ENCODE peak calls at places on chromosomes 6 and 20, in ten cellular contexts. V is hepatocyte, P is PC-3, M is GM23248, D is HCT116, G is PC-9, T is OCI-LY7, N is GM23338, Y is Karpas-422, F is SK-N-SH. B is an unnamed sample.

GRCh38 chr6:168098431-168098861 is 19.4 kb upstream of the FRMD1 start:
- DNase-seq in V (no peak), P (no peak), M (no peak), D (no peak), G (no peak), T (no peak), N (no peak), Y (no peak), F (no peak), B (no peak)

GRCh38 chr6:81487489-81487888 is 265.0 kb downstream of the TENT5A start:
- DNase-seq in V (peak; percentile 7), P (no peak), M (no peak), D (no peak), G (no peak), T (no peak), N (peak; percentile 4), Y (no peak), F (no peak), B (no peak)

GRCh38 chr20:33685328-33686007 is 717 bp downstream of the E2F1 start:
- DNase-seq in V (peak; percentile 74), P (peak; percentile 40), M (peak; percentile 60), D (no peak), G (peak; percentile 44), T (peak; percentile 98), N (peak; percentile 64), Y (peak; percentile 96), F (peak; percentile 80), B (peak; percentile 87)

GRCh38 chr6:17562636-17563035 is 37.5 kb upstream of the FAM8A1 start:
- DNase-seq in V (no peak), P (no peak), M (no peak), D (no peak), G (no peak), T (no peak), N (no peak), Y (no peak), F (no peak), B (no peak)

GRCh38 chr6:82775361-82775760 is 290.3 kb downstream of the UBE3D start:
- DNase-seq in V (no peak), P (peak; percentile 12), M (peak; percentile 39), D (no peak), G (no peak), T (no peak), N (no peak), Y (no peak), F (no peak), B (no peak)

GRCh38 chr20:52959125-52959524 is 13.0 kb upstream of the TSHZ2 start:
- DNase-seq in V (peak; percentile 32), P (no peak), M (no peak), D (no peak), G (no peak), T (peak; percentile 76), N (peak; percentile 44), Y (no peak), F (peak; percentile 78), B (no peak)

GRCh38 chr20:41185013-41185757 is 47.8 kb downstream of the PLCG1 start:
- DNase-seq in V (peak; percentile 1), P (no peak), M (no peak), D (no peak), G (no peak), T (no peak), N (no peak), Y (no peak), F (peak; percentile 52), B (no peak)

GRCh38 chr6:130362128-130362527 is 3.7 kb upstream of the TMEM200A start:
- DNase-seq in V (peak; percentile 57), P (peak; percentile 31), M (no peak), D (no peak), G (no peak), T (no peak), N (peak; percentile 68), Y (no peak), F (no peak), B (no peak)

GRCh38 chr20:63829943-63830820 is 882 bp downstream of the ZBTB46 start:
- DNase-seq in V (peak; percentile 38), P (no peak), M (peak; percentile 39), D (no peak), G (no peak), T (no peak), N (peak; percentile 61), Y (no peak), F (peak; percentile 78), B (no peak)

GRCh38 chr20:63273635-63274380 is 1.2 kb downstream of the ARFGAP1 start:
- DNase-seq in V (peak; percentile 74), P (peak; percentile 69), M (peak; percentile 92), D (no peak), G (peak; percentile 28), T (no peak), N (no peak), Y (no peak), F (no peak), B (no peak)

GRCh38 chr6:108118791-108119211 is 44.3 kb upstream of the OSTM1 start:
- DNase-seq in V (no peak), P (no peak), M (peak; percentile 39), D (no peak), G (no peak), T (no peak), N (no peak), Y (no peak), F (peak; percentile 59), B (no peak)

GRCh38 chr6:17393335-17394191 is at the start of gene CAP2:
- DNase-seq in V (peak; percentile 82), P (peak; percentile 74), M (peak; percentile 73), D (no peak), G (peak; percentile 74), T (no peak), N (peak; percentile 88), Y (no peak), F (peak; percentile 80), B (no peak)

GRCh38 chr6:18343741-18344140 is 43.4 kb upstream of the RNF144B start:
- DNase-seq in V (no peak), P (peak; percentile 73), M (peak; percentile 74), D (no peak), G (no peak), T (no peak), N (no peak), Y (no peak), F (no peak), B (no peak)

GRCh38 chr6:154668156-154668555 is 65.1 kb upstream of the SCAF8 start:
- DNase-seq in V (no peak), P (no peak), M (no peak), D (no peak), G (no peak), T (no peak), N (no peak), Y (no peak), F (no peak), B (no peak)

GRCh38 chr6:154675602-154676088 is 57.6 kb upstream of the SCAF8 start:
- DNase-seq in V (peak; percentile 93), P (peak; percentile 96), M (peak; percentile 92), D (peak; percentile 94), G (peak; percentile 77), T (peak; percentile 94), N (peak; percentile 96), Y (peak; percentile 97), F (peak; percentile 86), B (peak; percentile 80)

GRCh38 chr6:154673919-154674318 is 59.3 kb upstream of the SCAF8 start:
- DNase-seq in V (no peak), P (no peak), M (no peak), D (no peak), G (no peak), T (no peak), N (no peak), Y (no peak), F (no peak), B (no peak)

DNA sequence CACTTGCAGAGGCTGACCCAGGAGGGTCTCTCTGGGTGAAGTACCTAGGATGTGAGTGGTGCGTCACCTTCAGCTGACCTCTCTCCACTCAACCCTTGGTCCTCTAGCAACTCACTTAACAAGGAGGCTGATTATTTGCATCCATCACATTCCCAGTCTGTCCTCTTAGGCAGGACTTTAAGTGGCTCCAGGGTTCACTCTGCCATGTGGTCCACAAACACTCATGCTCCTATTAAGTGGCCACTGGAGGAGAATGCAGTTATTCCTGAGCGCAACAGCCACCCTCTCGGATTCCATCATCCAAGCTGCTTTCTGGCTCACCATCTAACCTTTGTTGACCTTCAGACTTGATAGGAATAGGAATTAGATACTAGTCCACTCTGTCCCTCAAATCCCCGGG is 61.1 kb upstream of the SCAF8 start:
- DNase-seq in V (no peak), P (no peak), M (no peak), D (no peak), G (no peak), T (no peak), N (no peak), Y (no peak), F (no peak), B (no peak)
- H3K9me2 ChIP-seq in V (no peaks in the 10 kb centered on the region), P (no peaks in the 10 kb centered on the region), M (no peaks in the 10 kb centered on the region), D (no peaks in the 10 kb centered on the region), G (no peaks in the 10 kb centered on the region), T (no peaks in the 10 kb centered on the region), N (peaks cover 4% of the 10 kb centered on the region), Y (no peaks in the 10 kb centered on the region), F (no peaks in the 10 kb centered on the region), B (no peaks in the 10 kb centered on the region)

DNA sequence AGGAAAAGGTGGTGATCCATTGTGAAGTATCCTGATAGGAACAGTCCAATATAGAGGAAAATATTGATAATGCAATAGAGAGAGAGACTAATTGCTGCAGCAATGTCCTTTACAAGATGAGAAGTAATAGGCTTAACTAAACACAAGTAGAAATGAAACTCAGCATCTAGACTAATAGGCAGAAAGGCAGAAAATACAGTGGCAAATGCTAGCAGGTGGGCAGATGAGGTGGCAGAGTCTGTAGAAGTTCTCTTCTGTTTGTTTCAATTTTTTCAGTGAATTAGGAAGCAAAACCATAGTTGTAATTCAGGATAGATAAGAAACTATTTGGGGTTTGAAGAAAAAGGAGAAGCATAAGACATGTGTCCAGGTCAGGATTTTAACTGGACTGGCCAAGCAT is 236.7 kb upstream of the HS3ST5 start:
- DNase-seq in V (no peak), P (no peak), M (no peak), D (no peak), G (no peak), T (no peak), N (no peak), Y (no peak), F (no peak), B (peak; percentile 54)
- H3K9me2 ChIP-seq in V (no peaks in the 10 kb centered on the region), P (no peaks in the 10 kb centered on the region), M (no peaks in the 10 kb centered on the region), D (no peaks in the 10 kb centered on the region), G (no peaks in the 10 kb centered on the region), T (no peaks in the 10 kb centered on the region), N (no peaks in the 10 kb centered on the region), Y (no peaks in the 10 kb centered on the region), F (no peaks in the 10 kb centered on the region), B (no peaks in the 10 kb centered on the region)

DNA sequence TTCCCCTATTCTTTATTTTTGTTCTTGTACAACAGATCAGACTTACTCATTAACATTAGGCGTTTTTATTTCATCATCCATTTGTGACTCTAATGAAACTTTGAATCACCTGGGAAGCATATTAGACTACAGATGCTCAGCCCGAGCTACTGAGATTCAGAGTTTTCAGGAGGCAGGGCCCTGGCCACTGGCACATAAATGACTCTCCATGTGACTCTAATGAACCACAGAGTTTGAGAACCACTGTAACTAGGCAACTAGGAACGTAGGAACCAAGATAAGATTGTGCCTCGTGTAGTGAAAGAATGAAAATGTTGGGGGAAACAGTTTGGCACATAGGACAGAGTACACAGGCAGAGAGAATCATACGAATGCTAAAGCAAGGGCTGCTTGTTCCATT is 405.9 kb upstream of the BTBD3 start:
- DNase-seq in V (no peak), P (no peak), M (no peak), D (no peak), G (no peak), T (no peak), N (no peak), Y (no peak), F (no peak), B (no peak)
- H3K9me2 ChIP-seq in V (no peaks in the 10 kb centered on the region), P (no peaks in the 10 kb centered on the region), M (no peaks in the 10 kb centered on the region), D (no peaks in the 10 kb centered on the region), G (no peaks in the 10 kb centered on the region), T (no peaks in the 10 kb centered on the region), N (peaks cover 5% of the 10 kb centered on the region), Y (no peaks in the 10 kb centered on the region), F (no peaks in the 10 kb centered on the region), B (no peaks in the 10 kb centered on the region)

GRCh38 chr20:23278172-23278571 is 72.4 kb upstream of the NXT1 start:
- DNase-seq in V (no peak), P (no peak), M (no peak), D (no peak), G (no peak), T (no peak), N (no peak), Y (no peak), F (no peak), B (no peak)
- H3K9me2 ChIP-seq in V (no peaks in the 10 kb centered on the region), P (no peaks in the 10 kb centered on the region), M (no peaks in the 10 kb centered on the region), D (no peaks in the 10 kb centered on the region), G (no peaks in the 10 kb centered on the region), T (no peaks in the 10 kb centered on the region), N (no peaks in the 10 kb centered on the region), Y (no peaks in the 10 kb centered on the region), F (no peaks in the 10 kb centered on the region), B (no peaks in the 10 kb centered on the region)